ENCODE peak calls at places on chromosomes 12 and 14, in nine cellular contexts. One of them, this sample, is unnamed.

GRCh38 chr12:59134750-59135149 is 214.4 kb upstream of the LRIG3 start:
- DNase-seq in MM.1S: no peak
- DNase-seq in cardiac fibroblast: no peak
- DNase-seq in mesothelial cell of epicardium: no peak
- DNase-seq in uterus: no peak
- DNase-seq in foreskin fibroblast: no peak
- DNase-seq in fibroblast of the aortic adventitia: no peak
- DNase-seq in IMR-90: no peak
- DNase-seq in MCF 10A: no peak
- DNase-seq in this sample: no peak

GRCh38 chr14:44652640-44653039 is 145.6 kb upstream of the FSCB start:
- DNase-seq in MM.1S: no peak
- DNase-seq in cardiac fibroblast: no peak
- DNase-seq in mesothelial cell of epicardium: no peak
- DNase-seq in uterus: no peak
- DNase-seq in foreskin fibroblast: no peak
- DNase-seq in fibroblast of the aortic adventitia: no peak
- DNase-seq in IMR-90: no peak
- DNase-seq in MCF 10A: no peak
- DNase-seq in this sample: no peak

GRCh38 chr12:24902521-24903304 is 46.2 kb downstream of the BCAT1 start:
- DNase-seq in MM.1S: no peak
- DNase-seq in cardiac fibroblast: peak; percentile 53
- DNase-seq in mesothelial cell of epicardium: peak; percentile 46
- DNase-seq in uterus: no peak
- DNase-seq in foreskin fibroblast: peak; percentile 62
- DNase-seq in fibroblast of the aortic adventitia: no peak
- DNase-seq in IMR-90: no peak
- DNase-seq in MCF 10A: no peak
- DNase-seq in this sample: peak; percentile 40

GRCh38 chr14:58747181-58747580 is 109.4 kb downstream of the DACT1 start:
- DNase-seq in MM.1S: no peak
- DNase-seq in cardiac fibroblast: peak; percentile 94
- DNase-seq in mesothelial cell of epicardium: no peak
- DNase-seq in uterus: peak; percentile 52
- DNase-seq in foreskin fibroblast: peak; percentile 86
- DNase-seq in fibroblast of the aortic adventitia: peak; percentile 96
- DNase-seq in IMR-90: peak; percentile 86
- DNase-seq in MCF 10A: peak; percentile 94
- DNase-seq in this sample: no peak

GRCh38 chr12:68240079-68240478 is 13.3 kb downstream of the IL22 start:
- DNase-seq in MM.1S: no peak
- DNase-seq in cardiac fibroblast: peak; percentile 83
- DNase-seq in mesothelial cell of epicardium: no peak
- DNase-seq in uterus: peak; percentile 50
- DNase-seq in foreskin fibroblast: peak; percentile 76
- DNase-seq in fibroblast of the aortic adventitia: peak; percentile 94
- DNase-seq in IMR-90: peak; percentile 82
- DNase-seq in MCF 10A: peak; percentile 67
- DNase-seq in this sample: peak; percentile 66

GRCh38 chr12:126784328-126784921 is 1482.5 kb upstream of the TMEM132C start:
- DNase-seq in MM.1S: peak; percentile 44
- DNase-seq in cardiac fibroblast: peak; percentile 62
- DNase-seq in mesothelial cell of epicardium: peak; percentile 46
- DNase-seq in uterus: no peak
- DNase-seq in foreskin fibroblast: peak; percentile 26
- DNase-seq in fibroblast of the aortic adventitia: peak; percentile 52
- DNase-seq in IMR-90: no peak
- DNase-seq in MCF 10A: peak; percentile 64
- DNase-seq in this sample: peak; percentile 1

GRCh38 chr14:96267336-96267735 is 11.3 kb downstream of the BDKRB1 start:
- DNase-seq in MM.1S: no peak
- DNase-seq in cardiac fibroblast: peak; percentile 51
- DNase-seq in mesothelial cell of epicardium: peak; percentile 76
- DNase-seq in uterus: peak; percentile 49
- DNase-seq in foreskin fibroblast: peak; percentile 95
- DNase-seq in fibroblast of the aortic adventitia: peak; percentile 92
- DNase-seq in IMR-90: peak; percentile 91
- DNase-seq in MCF 10A: peak; percentile 96
- DNase-seq in this sample: peak; percentile 88

GRCh38 chr12:72134934-72135333 is 137.2 kb upstream of the TRHDE start:
- DNase-seq in MM.1S: no peak
- DNase-seq in cardiac fibroblast: no peak
- DNase-seq in mesothelial cell of epicardium: no peak
- DNase-seq in uterus: no peak
- DNase-seq in foreskin fibroblast: no peak
- DNase-seq in fibroblast of the aortic adventitia: no peak
- DNase-seq in IMR-90: no peak
- DNase-seq in MCF 10A: peak; percentile 14
- DNase-seq in this sample: no peak

GRCh38 chr12:13371367-13371766 is 174.8 kb downstream of the EMP1 start:
- DNase-seq in MM.1S: no peak
- DNase-seq in cardiac fibroblast: no peak
- DNase-seq in mesothelial cell of epicardium: no peak
- DNase-seq in uterus: no peak
- DNase-seq in foreskin fibroblast: no peak
- DNase-seq in fibroblast of the aortic adventitia: no peak
- DNase-seq in IMR-90: no peak
- DNase-seq in MCF 10A: no peak
- DNase-seq in this sample: no peak

GRCh38 chr12:30796508-30796780 is 41.7 kb upstream of the CAPRIN2 start:
- DNase-seq in MM.1S: no peak
- DNase-seq in cardiac fibroblast: peak; percentile 68
- DNase-seq in mesothelial cell of epicardium: peak; percentile 55
- DNase-seq in uterus: no peak
- DNase-seq in foreskin fibroblast: peak; percentile 82
- DNase-seq in fibroblast of the aortic adventitia: peak; percentile 73
- DNase-seq in IMR-90: peak; percentile 67
- DNase-seq in MCF 10A: peak; percentile 65
- DNase-seq in this sample: no peak

GRCh38 chr12:63068857-63069442 is 82.1 kb downstream of the AVPR1A start:
- DNase-seq in MM.1S: peak; percentile 46
- DNase-seq in cardiac fibroblast: peak; percentile 88
- DNase-seq in mesothelial cell of epicardium: no peak
- DNase-seq in uterus: peak; percentile 16
- DNase-seq in foreskin fibroblast: peak; percentile 78
- DNase-seq in fibroblast of the aortic adventitia: peak; percentile 87
- DNase-seq in IMR-90: peak; percentile 75
- DNase-seq in MCF 10A: peak; percentile 72
- DNase-seq in this sample: no peak

GRCh38 chr12:89247541-89247942 is 104.8 kb downstream of the DUSP6 start:
- DNase-seq in MM.1S: no peak
- DNase-seq in cardiac fibroblast: no peak
- DNase-seq in mesothelial cell of epicardium: no peak
- DNase-seq in uterus: no peak
- DNase-seq in foreskin fibroblast: no peak
- DNase-seq in fibroblast of the aortic adventitia: no peak
- DNase-seq in IMR-90: peak; percentile 19
- DNase-seq in MCF 10A: no peak
- DNase-seq in this sample: no peak

DNA sequence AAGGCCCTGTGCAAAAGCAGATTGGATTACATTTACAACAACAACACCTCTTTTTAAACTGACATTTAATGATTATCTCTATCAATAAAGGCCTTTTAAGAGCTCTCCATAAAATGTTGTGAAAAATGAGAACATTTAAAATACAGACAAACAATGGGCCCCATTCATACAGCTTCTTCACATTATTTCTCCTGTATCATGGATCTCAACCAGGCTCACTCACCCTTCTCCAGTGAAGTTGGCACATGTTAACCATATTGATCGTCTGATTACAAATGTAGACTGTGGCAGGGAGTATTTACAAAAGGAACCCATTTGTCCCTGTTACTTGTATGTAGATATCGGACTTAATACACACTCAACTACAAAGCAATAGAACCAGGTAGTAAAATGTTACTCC is 220.2 kb upstream of the BTG1 start:
- DNase-seq in MM.1S: no peak
- DNase-seq in cardiac fibroblast: no peak
- DNase-seq in mesothelial cell of epicardium: no peak
- DNase-seq in uterus: no peak
- DNase-seq in foreskin fibroblast: no peak
- DNase-seq in fibroblast of the aortic adventitia: no peak
- DNase-seq in IMR-90: no peak
- DNase-seq in MCF 10A: no peak
- DNase-seq in this sample: no peak
- TF ChIP-seq CTCF in MM.1S: no peak
- TF ChIP-seq CTCF in cardiac fibroblast: no peak
- TF ChIP-seq CTCF in mesothelial cell of epicardium: no peak
- TF ChIP-seq CTCF in uterus: no peak
- TF ChIP-seq CTCF in foreskin fibroblast: no peak
- TF ChIP-seq CTCF in fibroblast of the aortic adventitia: no peak
- TF ChIP-seq CTCF in IMR-90: no peak
- TF ChIP-seq CTCF in MCF 10A: no peak
- TF ChIP-seq CTCF in this sample: no peak

GRCh38 chr12:94507455-94507854 is 47.8 kb upstream of the CEP83 start:
- DNase-seq in MM.1S: no peak
- DNase-seq in cardiac fibroblast: no peak
- DNase-seq in mesothelial cell of epicardium: no peak
- DNase-seq in uterus: no peak
- DNase-seq in foreskin fibroblast: no peak
- DNase-seq in fibroblast of the aortic adventitia: no peak
- DNase-seq in IMR-90: no peak
- DNase-seq in MCF 10A: no peak
- DNase-seq in this sample: no peak
- TF ChIP-seq CTCF in MM.1S: no peak
- TF ChIP-seq CTCF in cardiac fibroblast: no peak
- TF ChIP-seq CTCF in mesothelial cell of epicardium: no peak
- TF ChIP-seq CTCF in uterus: no peak
- TF ChIP-seq CTCF in foreskin fibroblast: no peak
- TF ChIP-seq CTCF in fibroblast of the aortic adventitia: no peak
- TF ChIP-seq CTCF in IMR-90: no peak
- TF ChIP-seq CTCF in MCF 10A: no peak
- TF ChIP-seq CTCF in this sample: no peak

DNA sequence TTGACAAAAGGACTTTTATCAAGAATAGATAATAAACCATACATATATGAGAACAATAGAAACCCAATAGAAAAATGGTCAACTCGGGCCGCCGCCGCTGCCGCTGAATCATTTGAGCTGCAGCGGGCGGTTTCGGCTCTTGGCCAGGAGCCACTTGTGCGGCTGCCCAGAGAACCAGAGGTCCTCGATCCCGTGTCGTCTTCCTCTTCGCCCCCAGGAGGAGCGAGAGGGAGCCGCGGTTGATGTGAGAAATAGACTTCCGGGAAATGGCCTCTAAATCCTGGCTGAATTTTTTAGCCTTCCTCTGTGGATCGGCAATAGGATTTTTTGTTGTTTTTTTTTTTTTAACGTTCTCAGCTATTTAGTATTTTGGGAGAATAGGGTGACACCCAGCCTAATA is 44.8 kb downstream of the CPSF6 start:
- DNase-seq in MM.1S: no peak
- DNase-seq in cardiac fibroblast: peak; percentile 84
- DNase-seq in mesothelial cell of epicardium: peak; percentile 51
- DNase-seq in uterus: peak; percentile 62
- DNase-seq in foreskin fibroblast: peak; percentile 89
- DNase-seq in fibroblast of the aortic adventitia: peak; percentile 67
- DNase-seq in IMR-90: peak; percentile 70
- DNase-seq in MCF 10A: peak; percentile 80
- DNase-seq in this sample: no peak
- TF ChIP-seq CTCF in MM.1S: no peak
- TF ChIP-seq CTCF in cardiac fibroblast: no peak
- TF ChIP-seq CTCF in mesothelial cell of epicardium: no peak
- TF ChIP-seq CTCF in uterus: no peak
- TF ChIP-seq CTCF in foreskin fibroblast: no peak
- TF ChIP-seq CTCF in fibroblast of the aortic adventitia: peak; percentile 25
- TF ChIP-seq CTCF in IMR-90: peak; percentile 17
- TF ChIP-seq CTCF in MCF 10A: no peak
- TF ChIP-seq CTCF in this sample: peak; percentile 23

DNA sequence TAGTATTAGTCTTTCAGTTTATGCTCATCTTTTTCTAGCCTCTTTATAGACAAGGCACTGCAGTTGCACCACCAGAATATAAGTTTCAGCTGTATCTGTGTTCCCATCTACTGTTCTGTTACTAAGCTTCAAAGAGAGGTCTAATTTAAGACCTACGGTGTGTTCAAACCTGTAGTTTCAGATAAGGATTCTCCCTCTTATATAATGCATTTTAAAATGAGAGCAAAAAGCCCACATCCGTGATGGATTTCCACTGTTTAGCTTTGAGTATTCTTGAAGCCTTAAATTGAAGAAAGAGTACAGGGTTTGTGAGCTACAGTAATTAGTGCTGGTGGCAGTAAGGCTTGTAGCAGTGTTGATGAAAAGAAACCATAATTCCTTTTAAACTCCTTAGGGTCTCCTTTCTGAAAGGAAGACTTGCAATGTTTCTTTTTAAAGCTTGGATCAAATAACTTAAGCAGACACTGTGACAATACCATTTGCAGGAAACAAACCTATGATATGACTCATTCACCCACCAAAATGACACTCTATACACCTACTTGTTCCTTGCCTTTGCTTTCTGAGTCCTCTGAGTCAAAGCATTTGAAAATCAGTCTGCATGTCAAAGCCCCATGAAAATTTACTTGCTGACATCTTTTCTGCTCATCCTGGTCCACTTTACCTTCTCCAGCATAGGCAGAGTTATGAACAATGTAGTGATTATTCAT is 753.9 kb downstream of the NOVA1 start:
- DNase-seq in MM.1S: no peak
- DNase-seq in cardiac fibroblast: no peak
- DNase-seq in mesothelial cell of epicardium: no peak
- DNase-seq in uterus: no peak
- DNase-seq in foreskin fibroblast: no peak
- DNase-seq in fibroblast of the aortic adventitia: no peak
- DNase-seq in IMR-90: no peak
- DNase-seq in MCF 10A: no peak
- DNase-seq in this sample: no peak
- TF ChIP-seq CTCF in MM.1S: no peak
- TF ChIP-seq CTCF in cardiac fibroblast: no peak
- TF ChIP-seq CTCF in mesothelial cell of epicardium: no peak
- TF ChIP-seq CTCF in uterus: no peak
- TF ChIP-seq CTCF in foreskin fibroblast: no peak
- TF ChIP-seq CTCF in fibroblast of the aortic adventitia: no peak
- TF ChIP-seq CTCF in IMR-90: no peak
- TF ChIP-seq CTCF in MCF 10A: no peak
- TF ChIP-seq CTCF in this sample: no peak

GRCh38 chr14:50832935-50833607 is 2.1 kb upstream of the NIN start:
- DNase-seq in MM.1S: no peak
- DNase-seq in cardiac fibroblast: no peak
- DNase-seq in mesothelial cell of epicardium: no peak
- DNase-seq in uterus: no peak
- DNase-seq in foreskin fibroblast: no peak
- DNase-seq in fibroblast of the aortic adventitia: peak; percentile 29
- DNase-seq in IMR-90: peak; percentile 11
- DNase-seq in MCF 10A: no peak
- DNase-seq in this sample: no peak
- TF ChIP-seq CTCF in MM.1S: no peak
- TF ChIP-seq CTCF in cardiac fibroblast: no peak
- TF ChIP-seq CTCF in mesothelial cell of epicardium: no peak
- TF ChIP-seq CTCF in uterus: no peak
- TF ChIP-seq CTCF in foreskin fibroblast: no peak
- TF ChIP-seq CTCF in fibroblast of the aortic adventitia: no peak
- TF ChIP-seq CTCF in IMR-90: no peak
- TF ChIP-seq CTCF in MCF 10A: no peak
- TF ChIP-seq CTCF in this sample: no peak

This sample was measured in foreskin keratinocyte.